ENCODE peak calls at places on chromosomes 5 and 9, in ten cellular contexts. E is colonic mucosa, Q is kidney, T is HCT116, M is mucosa of descending colon, I is trophoblast cell, R is WERI-Rb-1, C is heart right ventricle, G is PC-3, X is left ventricle myocardium inferior. V is an unnamed sample. For H3K36me3 and H3K9me3, the result is how much of the 10 kb centered on the place peaks cover.

GRCh38 chr9:113505963-113506624 is 42.6 kb downstream of the RGS3 start:
- DNase-seq in Q (no peak), C (no peak), G (no peak), M (no peak), T (no peak), I (no peak), X (no peak), R (no peak), E (no peak), V (no peak)

GRCh38 chr5:466661-467310 is 23.8 kb downstream of the EXOC3 start:
- DNase-seq in G (no peak), E (no peak), R (peak), X (peak), M (peak), I (no peak), Q (peak), T (no peak), C (peak), V (no peak)

GRCh38 chr5:134125195-134126015 is 10.9 kb downstream of the TCF7 start:
- DNase-seq in C (no peak), E (no peak), R (no peak), G (peak), M (no peak), X (peak), T (peak), Q (no peak), I (no peak), V (peak)

GRCh38 chr5:16461782-16462181 is 3.8 kb downstream of the ZNF622 start:
- DNase-seq in G (peak), M (no peak), E (no peak), X (no peak), I (peak), C (no peak), Q (no peak), R (no peak), T (no peak), V (no peak)

GRCh38 chr5:11560915-11561697 is 343.1 kb downstream of the CTNND2 start:
- DNase-seq in E (no peak), X (no peak), C (no peak), Q (no peak), M (no peak), R (no peak), G (peak), T (no peak), I (peak), V (no peak)

GRCh38 chr5:111069839-111070238 is 1.7 kb upstream of the TSLP start:
- DNase-seq in G (no peak), I (no peak), M (no peak), T (no peak), C (no peak), X (no peak), R (no peak), E (no peak), Q (no peak), V (no peak)

GRCh38 chr5:96904054-96904931 is 28.0 kb downstream of the ERAP2 start:
- DNase-seq in G (no peak), R (no peak), M (no peak), T (no peak), X (no peak), E (no peak), Q (no peak), C (no peak), I (peak), V (no peak)

GRCh38 chr5:10704949-10705621 is 55.9 kb downstream of the DAP start:
- DNase-seq in C (no peak), G (peak), E (no peak), R (no peak), Q (no peak), I (peak), X (no peak), M (no peak), T (peak), V (no peak)

GRCh38 chr5:38755171-38755570 is 90.6 kb upstream of the OSMR start:
- DNase-seq in E (no peak), I (no peak), T (no peak), Q (no peak), G (peak), C (no peak), X (no peak), R (no peak), M (no peak), V (no peak)

GRCh38 chr5:132592521-132592920 is 35.7 kb downstream of the RAD50 start:
- DNase-seq in R (no peak), E (no peak), T (no peak), G (no peak), Q (no peak), M (no peak), X (no peak), I (no peak), C (no peak), V (no peak)

GRCh38 chr5:10839916-10840599 is 79.0 kb upstream of the DAP start:
- DNase-seq in E (no peak), G (no peak), R (no peak), X (no peak), C (no peak), Q (no peak), M (no peak), T (no peak), I (no peak), V (no peak)

GRCh38 chr5:142014911-142015584 is 2.2 kb upstream of the GNPDA1 start:
- DNase-seq in T (peak), C (no peak), X (no peak), E (peak), I (peak), M (peak), R (no peak), Q (no peak), G (peak), V (no peak)

GRCh38 chr5:141758316-141758965 is 76.4 kb upstream of the ARAP3 start:
- DNase-seq in M (no peak), R (peak), Q (no peak), G (no peak), I (no peak), C (no peak), E (no peak), X (no peak), T (no peak), V (no peak)

GRCh38 chr9:76302947-76303550 is 91.2 kb downstream of the RFK start:
- DNase-seq in E (no peak), M (no peak), R (no peak), Q (no peak), I (no peak), G (peak), T (peak), X (no peak), C (no peak), V (no peak)

GRCh38 chr9:125137200-125137599 is 6.1 kb downstream of the SCAI start:
- DNase-seq in X (no peak), M (no peak), C (no peak), Q (no peak), I (no peak), R (no peak), G (peak), E (no peak), T (no peak), V (no peak)

GRCh38 chr9:137673871-137674270 is 55.1 kb downstream of the EHMT1 start:
- DNase-seq in T (no peak), R (peak), G (no peak), I (no peak), Q (no peak), M (no peak), E (no peak), X (no peak), C (no peak), V (no peak)

GRCh38 chr9:95373069-95373681 is 55.7 kb upstream of the FANCC start:
- DNase-seq in I (no peak), T (no peak), M (no peak), C (no peak), R (no peak), G (peak), E (no peak), X (no peak), Q (no peak), V (no peak)

GRCh38 chr5:157343842-157344790 is 78.2 kb downstream of the CYFIP2 start:
- DNase-seq in E (no peak), T (no peak), X (no peak), I (no peak), C (no peak), Q (no peak), R (no peak), M (no peak), G (no peak), V (no peak)

GRCh38 chr9:34651876-34652602 is at the start of gene IL11RA:
- DNase-seq in Q (peak), T (peak), X (peak), I (peak), M (peak), E (peak), R (peak), G (peak), C (peak), V (peak)

GRCh38 chr9:129549684-129550083 is 71.2 kb downstream of the C9orf50 start:
- DNase-seq in Q (peak), M (peak), E (no peak), C (peak), R (no peak), T (no peak), I (no peak), X (peak), G (no peak), V (no peak)
- H3K36me3 ChIP-seq in Q (under half), M (under half), E (under half), C (under half), R (under half), T (under half), I (under half), X (under half), G (under half), V (under half)

GRCh38 chr9:14345586-14346237 is 31.8 kb upstream of the NFIB start:
- DNase-seq in I (no peak), R (no peak), G (no peak), T (no peak), Q (no peak), M (no peak), X (no peak), C (no peak), E (no peak), V (no peak)
- H3K4me3 ChIP-seq in I (peak), R (no peak), G (no peak), T (no peak), Q (peak), M (no peak), X (peak), C (no peak), E (no peak), V (no peak)

DNA sequence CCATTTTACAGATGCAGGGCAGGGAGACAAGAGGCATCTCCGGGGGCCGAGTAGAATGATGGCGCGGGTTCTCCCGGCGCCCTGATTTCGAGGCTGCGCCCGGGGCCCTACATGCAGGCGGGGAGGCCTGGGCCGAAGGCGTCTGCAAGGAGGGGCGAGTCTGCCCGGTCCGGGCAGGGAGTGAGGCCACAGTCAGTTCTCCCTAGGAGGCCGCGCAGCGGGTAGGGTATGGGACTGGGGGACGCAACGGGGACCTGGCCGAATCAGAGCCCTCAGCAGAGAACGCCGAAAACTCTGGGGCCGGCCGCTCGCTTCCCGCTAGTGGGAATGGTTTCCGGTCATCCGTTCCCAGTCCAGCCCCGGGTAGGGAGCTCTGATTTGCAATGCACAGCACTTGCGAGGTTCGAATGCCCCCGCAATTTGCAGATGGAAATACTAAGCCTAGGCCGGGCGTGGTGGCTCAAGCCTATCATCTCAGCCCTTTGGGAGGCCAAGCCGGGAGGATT is 6.4 kb downstream of the TLX3 start:
- DNase-seq in I (no peak), X (no peak), Q (no peak), T (no peak), G (no peak), C (no peak), E (no peak), R (no peak), M (no peak), V (no peak)
- H3K9me3 ChIP-seq in I (under half), X (under half), Q (under half), T (under half), G (under half), C (under half), E (under half), R (under half), M (under half), V (under half)

DNA sequence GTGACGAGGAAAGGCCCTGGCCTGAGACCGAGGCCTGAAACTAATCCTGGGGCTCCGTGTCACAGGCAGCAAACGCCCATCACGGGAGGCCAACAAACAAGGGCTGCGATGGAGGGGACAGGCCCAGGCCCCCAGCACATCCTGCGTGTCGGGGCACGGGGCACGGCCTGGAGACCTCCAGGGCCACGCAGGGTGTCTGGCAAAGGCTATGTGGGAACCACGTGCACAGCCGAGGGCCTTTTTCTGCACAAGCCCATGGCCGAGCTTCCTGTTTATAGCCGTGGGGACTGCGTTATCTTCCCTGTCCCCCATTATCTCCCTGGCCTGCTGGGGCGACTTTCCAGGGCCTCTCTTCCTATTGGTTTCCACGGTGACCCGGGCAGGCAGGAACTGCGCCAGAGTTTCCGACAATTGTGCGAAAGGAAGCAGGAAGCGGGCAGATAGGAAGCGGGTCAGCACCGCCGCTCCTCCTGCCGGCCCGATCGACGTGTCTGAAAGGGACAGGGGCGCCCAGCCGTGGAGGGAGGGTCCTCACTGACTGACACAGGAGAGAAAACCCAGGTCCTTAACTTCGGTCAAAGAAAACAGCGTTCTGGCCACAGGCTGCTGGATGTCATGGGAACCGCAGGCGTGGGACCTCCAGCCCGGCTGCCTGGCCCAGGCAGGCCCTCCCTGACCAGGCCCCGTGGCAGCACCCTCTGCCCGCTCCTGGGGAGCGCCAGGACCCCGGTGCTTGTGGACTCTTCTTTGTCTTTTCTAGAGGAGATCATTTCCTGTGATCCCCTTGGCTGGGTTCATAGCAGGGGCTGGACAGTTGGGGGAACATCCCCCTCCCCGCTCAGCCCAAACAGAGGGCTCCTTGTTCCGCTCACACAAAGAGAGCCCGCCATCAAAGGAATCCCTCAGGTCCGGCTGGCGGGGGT is 29.1 kb upstream of the SEC16A start:
- DNase-seq in X (peak), G (no peak), R (no peak), C (peak), E (peak), M (no peak), Q (no peak), I (no peak), T (no peak), V (no peak)
- H3K36me3 ChIP-seq in X (half or more), G (under half), R (half or more), C (under half), E (half or more), M (under half), Q (under half), I (half or more), T (under half), V (half or more)